ENCODE peak calls at places on chromosomes 2 and 18, in seven cellular contexts. U, W, B, J, H, R and O are unnamed samples.

GRCh38 chr2:239554761-239555565 is 154.1 kb upstream of the HDAC4 start:
- DNase-seq in W (no peak), U (no peak), B (no peak), H (no peak), R (no peak), J (no peak), O (no peak)

GRCh38 chr2:61926921-61927477 is 21.5 kb downstream of the COMMD1 start:
- DNase-seq in R (no peak), H (no peak), J (no peak), W (no peak), U (no peak), B (no peak), O (no peak)

GRCh38 chr2:206438196-206438727 is 5.1 kb upstream of the ADAM23 start:
- DNase-seq in W (no peak), J (no peak), R (no peak), H (no peak), U (no peak), B (no peak), O (no peak)

GRCh38 chr18:43442571-43442970 is 165.3 kb upstream of the SYT4 start:
- DNase-seq in H (no peak), W (no peak), U (no peak), B (no peak), R (no peak), J (no peak), O (no peak)

GRCh38 chr18:59959079-59959478 is 59.3 kb downstream of the PMAIP1 start:
- DNase-seq in W (no peak), H (no peak), J (no peak), R (no peak), U (no peak), B (no peak), O (no peak)

GRCh38 chr2:138648606-138649005 is 131.6 kb downstream of the NXPH2 start:
- DNase-seq in U (no peak), H (no peak), J (no peak), B (no peak), W (no peak), R (no peak), O (no peak)

GRCh38 chr2:237074211-237074993 is 11.3 kb upstream of the COPS8 start:
- DNase-seq in U (no peak), R (no peak), J (no peak), W (no peak), H (no peak), B (no peak), O (no peak)

GRCh38 chr2:142290931-142291330 is 160.1 kb upstream of the LRP1B start:
- DNase-seq in H (no peak), R (peak; percentile 10), B (no peak), J (no peak), U (no peak), W (peak; percentile 58), O (no peak)

GRCh38 chr2:150339951-150340350 is 147.5 kb downstream of the RND3 start:
- DNase-seq in H (no peak), W (no peak), J (no peak), U (no peak), B (no peak), R (no peak), O (no peak)

GRCh38 chr2:53939656-53940055 is 31.1 kb downstream of the PSME4 start:
- DNase-seq in B (no peak), U (no peak), W (no peak), H (no peak), J (no peak), R (no peak), O (no peak)

GRCh38 chr18:54165450-54165849 is 59.0 kb downstream of the MBD2 start:
- DNase-seq in B (no peak), H (no peak), J (no peak), W (no peak), R (no peak), U (no peak), O (no peak)

GRCh38 chr18:69752737-69753380 is 194.8 kb downstream of the CD226 start:
- DNase-seq in B (no peak), J (no peak), R (no peak), U (peak; percentile 17), W (no peak), H (no peak), O (no peak)

GRCh38 chr2:78132391-78133370 is 610.5 kb upstream of the LRRTM4 start:
- DNase-seq in B (no peak), W (no peak), R (no peak), U (no peak), H (no peak), J (no peak), O (no peak)

GRCh38 chr2:100818606-100819364 is 1.2 kb upstream of the NPAS2 start:
- DNase-seq in R (peak; percentile 89), U (peak; percentile 72), J (no peak), H (peak; percentile 81), W (peak; percentile 42), B (peak; percentile 74), O (peak; percentile 90)

GRCh38 chr2:150188177-150188576 is 299.3 kb downstream of the RND3 start:
- DNase-seq in H (no peak), J (no peak), U (peak; percentile 55), W (no peak), B (no peak), R (no peak), O (no peak)

GRCh38 chr2:136917281-136917680 is 151.9 kb downstream of the THSD7B start:
- DNase-seq in R (no peak), J (no peak), W (no peak), H (no peak), U (no peak), B (no peak), O (no peak)

GRCh38 chr2:97951155-97951670 is 44.5 kb downstream of the TMEM131 start:
- DNase-seq in R (no peak), U (no peak), B (no peak), J (no peak), W (peak; percentile 9), H (no peak), O (no peak)

GRCh38 chr18:7870855-7871254 is 303.7 kb downstream of the PTPRM start:
- DNase-seq in B (no peak), J (no peak), U (peak; percentile 26), H (no peak), W (no peak), R (no peak), O (no peak)

GRCh38 chr2:117835990-117836760 is 21.7 kb downstream of the DDX18 start:
- DNase-seq in R (peak; percentile 85), W (peak; percentile 87), J (peak; percentile 62), U (peak; percentile 42), H (peak; percentile 92), B (peak; percentile 66), O (peak; percentile 94)

GRCh38 chr2:58039170-58039611 is 7.4 kb upstream of the VRK2 start:
- DNase-seq in U (no peak), W (no peak), R (no peak), H (no peak), J (no peak), B (no peak), O (no peak)

GRCh38 chr2:158728422-158728821 is 66.7 kb upstream of the DAPL1 start:
- DNase-seq in J (no peak), R (no peak), U (no peak), H (no peak), B (no peak), W (no peak), O (no peak)

GRCh38 chr2:217953531-217953932 is 49.3 kb downstream of the TNS1 start:
- DNase-seq in W (no peak), H (no peak), R (no peak), B (peak; percentile 67), J (no peak), U (no peak), O (no peak)

GRCh38 chr2:236262238-236262637 is 2.0 kb downstream of the ASB18 start:
- DNase-seq in W (no peak), J (no peak), B (no peak), U (no peak), R (no peak), H (no peak), O (no peak)

GRCh38 chr2:53234548-53234903 is 533.1 kb upstream of the CHAC2 start:
- DNase-seq in H (no peak), U (no peak), J (no peak), W (no peak), R (peak; percentile 24), B (no peak), O (no peak)

GRCh38 chr2:20351555-20352229 is 1.0 kb upstream of the PUM2 start:
- DNase-seq in R (peak; percentile 72), J (no peak), B (no peak), W (no peak), H (no peak), U (peak; percentile 25), O (no peak)

GRCh38 chr2:216653931-216654365 is 20.7 kb downstream of the IGFBP2 start:
- DNase-seq in U (peak; percentile 18), R (no peak), W (no peak), J (no peak), B (no peak), H (no peak), O (no peak)

GRCh38 chr18:23191952-23192662 is 56.8 kb downstream of the CABLES1 start:
- DNase-seq in H (no peak), R (peak; percentile 48), J (no peak), U (no peak), W (peak; percentile 39), B (peak; percentile 58), O (peak; percentile 76)

GRCh38 chr2:61726456-61727209 is 127.2 kb downstream of the FAM161A start:
- DNase-seq in W (no peak), R (no peak), H (no peak), J (no peak), U (peak; percentile 18), B (no peak), O (no peak)

GRCh38 chr2:123073956-123074355 is 951.1 kb upstream of the CNTNAP5 start:
- DNase-seq in B (no peak), U (no peak), J (no peak), W (no peak), R (no peak), H (no peak), O (no peak)
- H3K9me3 ChIP-seq in B (no peaks in the 10 kb centered on the region), U (no peaks in the 10 kb centered on the region), J (no peaks in the 10 kb centered on the region), W (no peaks in the 10 kb centered on the region), R (no peaks in the 10 kb centered on the region), H (no peaks in the 10 kb centered on the region), O (no peaks in the 10 kb centered on the region)

GRCh38 chr2:238139841-238140439 is 1.5 kb downstream of the KLHL30 start:
- DNase-seq in J (no peak), W (no peak), B (no peak), H (peak; percentile 61), U (no peak), R (no peak), O (no peak)
- H3K4me3 ChIP-seq in J (no peak overlapping the region), W (no peak overlapping the region), B (no peak overlapping the region), H (no peak overlapping the region), U (no peak overlapping the region), R (no peak overlapping the region), O (no peak overlapping the region)

DNA sequence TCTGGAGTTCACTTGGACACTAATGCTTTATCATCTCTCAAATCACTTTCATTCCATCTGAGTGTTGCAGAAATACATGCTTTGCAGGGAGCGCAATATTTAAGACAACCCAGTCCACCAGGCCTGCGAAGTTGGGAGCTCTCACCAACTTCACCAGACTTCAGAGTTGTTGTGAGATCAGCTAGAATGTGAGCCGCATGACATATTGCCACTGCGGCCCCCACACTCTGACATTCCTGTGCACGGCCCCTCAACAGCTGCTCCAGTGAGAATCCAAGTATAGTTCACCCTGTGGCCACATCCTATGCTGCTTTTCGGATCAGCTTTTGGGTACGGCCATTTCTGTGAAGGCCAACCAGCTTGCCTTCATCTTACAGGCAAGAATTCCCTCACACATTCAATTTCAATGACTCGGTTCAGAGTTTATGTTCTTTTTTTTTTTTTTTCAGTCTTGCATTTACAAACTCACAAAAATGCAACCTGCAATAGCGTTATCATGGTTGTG is 177.7 kb downstream of the SOX11 start:
- DNase-seq in J (no peak), B (no peak), W (no peak), U (no peak), H (no peak), R (no peak), O (no peak)
- H3K9me3 ChIP-seq in J (no peaks in the 10 kb centered on the region), B (no peaks in the 10 kb centered on the region), W (no peaks in the 10 kb centered on the region), U (peaks cover 21% of the 10 kb centered on the region), H (peaks cover 16% of the 10 kb centered on the region), R (no peaks in the 10 kb centered on the region), O (no peaks in the 10 kb centered on the region)

GRCh38 chr2:176178271-176178806 is 10.1 kb upstream of the HOXD1 start:
- DNase-seq in W (peak; percentile 23), U (no peak), J (no peak), B (peak; percentile 46), H (no peak), R (no peak), O (no peak)
- H3K4me3 ChIP-seq in W (peak overlapping the region; percentile 43), U (no peak overlapping the region), J (no peak overlapping the region), B (peak overlapping the region; percentile 16), H (peak overlapping the region; percentile 17), R (no peak overlapping the region), O (no peak overlapping the region)